ENCODE peak calls at places on chromosomes 6 and 20, in ten cellular contexts. H, K, B, J, Y, X, F, U, S and O are unnamed samples.

GRCh38 chr6:62150048-62150663 is 135.9 kb downstream of the KHDRBS2 start:
- DNase-seq in S (peak), K (no peak), X (no peak), Y (peak), F (no peak), H (no peak), B (peak), J (no peak), U (no peak), O (peak)

GRCh38 chr6:36963451-36964290 is 9.1 kb downstream of the PI16 start:
- DNase-seq in B (no peak), Y (no peak), X (no peak), K (no peak), F (no peak), U (no peak), S (no peak), H (no peak), J (peak), O (no peak)

GRCh38 chr6:103734016-103734415 is 1125.7 kb downstream of the HACE1 start:
- DNase-seq in Y (no peak), X (no peak), J (no peak), F (no peak), U (no peak), H (no peak), B (no peak), S (no peak), K (no peak), O (no peak)

GRCh38 chr20:51797357-51798025 is 4.8 kb downstream of the SALL4 start:
- DNase-seq in X (no peak), K (no peak), B (no peak), J (no peak), F (no peak), Y (no peak), S (no peak), U (no peak), H (no peak), O (peak)

GRCh38 chr6:141658721-141659120 is 474.0 kb upstream of the GJE1 start:
- DNase-seq in H (no peak), B (no peak), U (no peak), X (no peak), S (no peak), F (no peak), Y (no peak), K (no peak), J (no peak), O (no peak)

GRCh38 chr6:118931436-118931835 is 3.5 kb downstream of the MCM9 start:
- DNase-seq in U (no peak), J (no peak), F (no peak), X (no peak), H (no peak), Y (no peak), S (no peak), B (no peak), K (no peak), O (no peak)

GRCh38 chr6:75934643-75935472 is 137.6 kb downstream of the IMPG1 start:
- DNase-seq in J (peak), B (peak), F (peak), X (peak), Y (peak), K (no peak), H (no peak), U (peak), S (peak), O (peak)

GRCh38 chr6:49342410-49342809 is 120.6 kb downstream of the MMUT start:
- DNase-seq in X (no peak), U (no peak), J (no peak), Y (no peak), F (no peak), K (no peak), H (no peak), S (no peak), B (no peak), O (peak)

GRCh38 chr6:3340358-3340798 is 81.6 kb downstream of the PSMG4 start:
- DNase-seq in X (no peak), B (no peak), Y (no peak), K (no peak), S (no peak), F (no peak), U (no peak), J (no peak), H (no peak), O (no peak)

GRCh38 chr6:44925100-44925739 is 402.9 kb upstream of the RUNX2 start:
- DNase-seq in J (no peak), F (no peak), S (no peak), K (peak), Y (peak), B (no peak), H (peak), U (no peak), X (no peak), O (peak)

GRCh38 chr20:32235331-32236047 is 27.8 kb downstream of the POFUT1 start:
- DNase-seq in B (no peak), H (no peak), F (no peak), S (no peak), K (no peak), U (no peak), J (no peak), Y (no peak), X (no peak), O (no peak)

GRCh38 chr6:37576336-37576737 is 76.6 kb upstream of the CCDC167 start:
- DNase-seq in F (no peak), J (no peak), H (no peak), S (peak), K (no peak), X (no peak), Y (no peak), B (no peak), U (peak), O (no peak)

GRCh38 chr6:36985384-36985962 is 523 bp downstream of the MTCH1 start:
- DNase-seq in S (no peak), F (no peak), K (no peak), J (no peak), X (no peak), U (no peak), H (no peak), Y (no peak), B (no peak), O (no peak)